ENCODE peak calls at places on chromosomes 6 and 20, in nine cellular contexts. One of them, this sample, is unnamed.

GRCh38 chr6:1388081-1388926 is 1.1 kb upstream of the FOXF2 start:
- DNase-seq in NCI-H460: no peak
- DNase-seq in effector memory CD4-positive, alpha-beta T cell: no peak
- DNase-seq in activated naive CD8-positive, alpha-beta T cell treated with anti-CD3 and anti-CD28 coated beads for 36 hours: no peak
- DNase-seq in adrenal gland: no peak
- DNase-seq in stimulated activated CD4-positive, alpha-beta T cell treated with anti-CD3 and anti-CD28 coated beads, Interleukin-4, amount 100 ng/mL, for 48 hours: no peak
- DNase-seq in SW 1271: no peak
- DNase-seq in coronary artery: no peak
- DNase-seq in Caki2: peak
- DNase-seq in this sample: no peak

GRCh38 chr20:63735859-63736718 is at the start of gene LIME1:
- DNase-seq in adrenal gland: peak
- DNase-seq in stimulated activated CD4-positive, alpha-beta T cell treated with anti-CD3 and anti-CD28 coated beads, Interleukin-4, amount 100 ng/mL, for 48 hours: no peak
- DNase-seq in SW 1271: no peak
- DNase-seq in Caki2: no peak
- DNase-seq in activated naive CD8-positive, alpha-beta T cell treated with anti-CD3 and anti-CD28 coated beads for 36 hours: peak
- DNase-seq in NCI-H460: no peak
- DNase-seq in coronary artery: no peak
- DNase-seq in effector memory CD4-positive, alpha-beta T cell: peak
- DNase-seq in this sample: no peak

GRCh38 chr20:32028647-32029372 is 18.6 kb downstream of the CCM2L start:
- DNase-seq in coronary artery: no peak
- DNase-seq in adrenal gland: no peak
- DNase-seq in Caki2: peak
- DNase-seq in NCI-H460: no peak
- DNase-seq in stimulated activated CD4-positive, alpha-beta T cell treated with anti-CD3 and anti-CD28 coated beads, Interleukin-4, amount 100 ng/mL, for 48 hours: no peak
- DNase-seq in activated naive CD8-positive, alpha-beta T cell treated with anti-CD3 and anti-CD28 coated beads for 36 hours: no peak
- DNase-seq in SW 1271: no peak
- DNase-seq in effector memory CD4-positive, alpha-beta T cell: no peak
- DNase-seq in this sample: no peak

GRCh38 chr6:15308445-15309213 is 62.8 kb downstream of the JARID2 start:
- DNase-seq in Caki2: peak
- DNase-seq in effector memory CD4-positive, alpha-beta T cell: no peak
- DNase-seq in SW 1271: peak
- DNase-seq in NCI-H460: no peak
- DNase-seq in adrenal gland: no peak
- DNase-seq in stimulated activated CD4-positive, alpha-beta T cell treated with anti-CD3 and anti-CD28 coated beads, Interleukin-4, amount 100 ng/mL, for 48 hours: no peak
- DNase-seq in coronary artery: no peak
- DNase-seq in activated naive CD8-positive, alpha-beta T cell treated with anti-CD3 and anti-CD28 coated beads for 36 hours: no peak
- DNase-seq in this sample: no peak

GRCh38 chr6:150343434-150343833 is 25.4 kb upstream of the IYD start:
- DNase-seq in activated naive CD8-positive, alpha-beta T cell treated with anti-CD3 and anti-CD28 coated beads for 36 hours: no peak
- DNase-seq in Caki2: no peak
- DNase-seq in NCI-H460: no peak
- DNase-seq in adrenal gland: no peak
- DNase-seq in stimulated activated CD4-positive, alpha-beta T cell treated with anti-CD3 and anti-CD28 coated beads, Interleukin-4, amount 100 ng/mL, for 48 hours: no peak
- DNase-seq in coronary artery: no peak
- DNase-seq in SW 1271: no peak
- DNase-seq in effector memory CD4-positive, alpha-beta T cell: no peak
- DNase-seq in this sample: no peak

GRCh38 chr20:38127011-38127621 is 38.0 kb downstream of the TGM2 start:
- DNase-seq in adrenal gland: peak
- DNase-seq in stimulated activated CD4-positive, alpha-beta T cell treated with anti-CD3 and anti-CD28 coated beads, Interleukin-4, amount 100 ng/mL, for 48 hours: no peak
- DNase-seq in effector memory CD4-positive, alpha-beta T cell: no peak
- DNase-seq in coronary artery: peak
- DNase-seq in activated naive CD8-positive, alpha-beta T cell treated with anti-CD3 and anti-CD28 coated beads for 36 hours: no peak
- DNase-seq in NCI-H460: no peak
- DNase-seq in Caki2: peak
- DNase-seq in SW 1271: peak
- DNase-seq in this sample: peak

GRCh38 chr6:34093206-34093605 is 52.7 kb downstream of the GRM4 start:
- DNase-seq in activated naive CD8-positive, alpha-beta T cell treated with anti-CD3 and anti-CD28 coated beads for 36 hours: no peak
- DNase-seq in stimulated activated CD4-positive, alpha-beta T cell treated with anti-CD3 and anti-CD28 coated beads, Interleukin-4, amount 100 ng/mL, for 48 hours: no peak
- DNase-seq in adrenal gland: no peak
- DNase-seq in SW 1271: no peak
- DNase-seq in Caki2: no peak
- DNase-seq in effector memory CD4-positive, alpha-beta T cell: no peak
- DNase-seq in NCI-H460: no peak
- DNase-seq in coronary artery: no peak
- DNase-seq in this sample: no peak

GRCh38 chr20:63208346-63208924 is 7.5 kb downstream of the YTHDF1 start:
- DNase-seq in adrenal gland: no peak
- DNase-seq in effector memory CD4-positive, alpha-beta T cell: no peak
- DNase-seq in activated naive CD8-positive, alpha-beta T cell treated with anti-CD3 and anti-CD28 coated beads for 36 hours: no peak
- DNase-seq in stimulated activated CD4-positive, alpha-beta T cell treated with anti-CD3 and anti-CD28 coated beads, Interleukin-4, amount 100 ng/mL, for 48 hours: no peak
- DNase-seq in Caki2: no peak
- DNase-seq in SW 1271: no peak
- DNase-seq in coronary artery: no peak
- DNase-seq in NCI-H460: no peak
- DNase-seq in this sample: no peak

GRCh38 chr6:36914227-36914794 is 28.6 kb downstream of the C6orf89 start:
- DNase-seq in SW 1271: peak
- DNase-seq in activated naive CD8-positive, alpha-beta T cell treated with anti-CD3 and anti-CD28 coated beads for 36 hours: no peak
- DNase-seq in NCI-H460: no peak
- DNase-seq in effector memory CD4-positive, alpha-beta T cell: no peak
- DNase-seq in coronary artery: no peak
- DNase-seq in adrenal gland: peak
- DNase-seq in Caki2: peak
- DNase-seq in stimulated activated CD4-positive, alpha-beta T cell treated with anti-CD3 and anti-CD28 coated beads, Interleukin-4, amount 100 ng/mL, for 48 hours: no peak
- DNase-seq in this sample: peak

GRCh38 chr20:19802492-19803158 is 44.6 kb downstream of the RIN2 start:
- DNase-seq in coronary artery: no peak
- DNase-seq in activated naive CD8-positive, alpha-beta T cell treated with anti-CD3 and anti-CD28 coated beads for 36 hours: no peak
- DNase-seq in adrenal gland: no peak
- DNase-seq in effector memory CD4-positive, alpha-beta T cell: no peak
- DNase-seq in stimulated activated CD4-positive, alpha-beta T cell treated with anti-CD3 and anti-CD28 coated beads, Interleukin-4, amount 100 ng/mL, for 48 hours: no peak
- DNase-seq in Caki2: peak
- DNase-seq in NCI-H460: no peak
- DNase-seq in SW 1271: peak
- DNase-seq in this sample: peak

GRCh38 chr6:136608991-136609390 is 58.8 kb upstream of the MAP7 start:
- DNase-seq in coronary artery: no peak
- DNase-seq in activated naive CD8-positive, alpha-beta T cell treated with anti-CD3 and anti-CD28 coated beads for 36 hours: no peak
- DNase-seq in stimulated activated CD4-positive, alpha-beta T cell treated with anti-CD3 and anti-CD28 coated beads, Interleukin-4, amount 100 ng/mL, for 48 hours: no peak
- DNase-seq in NCI-H460: no peak
- DNase-seq in effector memory CD4-positive, alpha-beta T cell: no peak
- DNase-seq in adrenal gland: no peak
- DNase-seq in SW 1271: peak
- DNase-seq in Caki2: no peak
- DNase-seq in this sample: no peak

GRCh38 chr20:13331536-13331935 is 110.5 kb downstream of the ISM1 start:
- DNase-seq in coronary artery: no peak
- DNase-seq in adrenal gland: no peak
- DNase-seq in stimulated activated CD4-positive, alpha-beta T cell treated with anti-CD3 and anti-CD28 coated beads, Interleukin-4, amount 100 ng/mL, for 48 hours: no peak
- DNase-seq in Caki2: peak
- DNase-seq in NCI-H460: no peak
- DNase-seq in activated naive CD8-positive, alpha-beta T cell treated with anti-CD3 and anti-CD28 coated beads for 36 hours: no peak
- DNase-seq in effector memory CD4-positive, alpha-beta T cell: no peak
- DNase-seq in SW 1271: peak
- DNase-seq in this sample: no peak

This sample was measured in A549.